ENCODE peak calls at places on chromosomes 11 and 22, in nine cellular contexts. One of them, this sample, is unnamed.

GRCh38 chr11:59658036-59658435 is 10.8 kb downstream of the PATL1 start:
- DNase-seq in Caco-2: no peak
- DNase-seq in A549: no peak
- DNase-seq in bronchial epithelial cell: no peak
- DNase-seq in fibroblast of the aortic adventitia: no peak
- DNase-seq in kidney: no peak
- DNase-seq in foreskin fibroblast: no peak
- DNase-seq in left ventricle myocardium inferior: no peak
- DNase-seq in ovary: no peak
- DNase-seq in this sample: peak

GRCh38 chr11:68798221-68798813 is 43.4 kb downstream of the CPT1A start:
- DNase-seq in left ventricle myocardium inferior: no peak
- DNase-seq in A549: no peak
- DNase-seq in ovary: peak
- DNase-seq in bronchial epithelial cell: no peak
- DNase-seq in Caco-2: no peak
- DNase-seq in kidney: no peak
- DNase-seq in foreskin fibroblast: no peak
- DNase-seq in fibroblast of the aortic adventitia: peak
- DNase-seq in this sample: peak

GRCh38 chr11:26741036-26741435 is 19.2 kb upstream of the SLC5A12 start:
- DNase-seq in left ventricle myocardium inferior: no peak
- DNase-seq in Caco-2: no peak
- DNase-seq in kidney: no peak
- DNase-seq in ovary: no peak
- DNase-seq in foreskin fibroblast: peak
- DNase-seq in bronchial epithelial cell: no peak
- DNase-seq in A549: no peak
- DNase-seq in fibroblast of the aortic adventitia: peak
- DNase-seq in this sample: peak

GRCh38 chr11:42239102-42239501 is 779.6 kb upstream of the LRRC4C start:
- DNase-seq in bronchial epithelial cell: no peak
- DNase-seq in fibroblast of the aortic adventitia: peak
- DNase-seq in Caco-2: no peak
- DNase-seq in A549: no peak
- DNase-seq in ovary: no peak
- DNase-seq in left ventricle myocardium inferior: no peak
- DNase-seq in foreskin fibroblast: no peak
- DNase-seq in kidney: no peak
- DNase-seq in this sample: peak

GRCh38 chr22:38118182-38118581 is 7.7 kb upstream of the BAIAP2L2 start:
- DNase-seq in bronchial epithelial cell: no peak
- DNase-seq in kidney: peak
- DNase-seq in fibroblast of the aortic adventitia: no peak
- DNase-seq in A549: no peak
- DNase-seq in left ventricle myocardium inferior: no peak
- DNase-seq in Caco-2: no peak
- DNase-seq in foreskin fibroblast: no peak
- DNase-seq in ovary: no peak
- DNase-seq in this sample: no peak

GRCh38 chr11:34315006-34315793 is 42.6 kb downstream of the ABTB2 start:
- DNase-seq in left ventricle myocardium inferior: no peak
- DNase-seq in Caco-2: no peak
- DNase-seq in kidney: no peak
- DNase-seq in A549: no peak
- DNase-seq in ovary: no peak
- DNase-seq in foreskin fibroblast: no peak
- DNase-seq in fibroblast of the aortic adventitia: no peak
- DNase-seq in bronchial epithelial cell: no peak
- DNase-seq in this sample: no peak

GRCh38 chr22:22085702-22086500 is 103.3 kb upstream of the TOP3B start:
- DNase-seq in bronchial epithelial cell: peak
- DNase-seq in Caco-2: no peak
- DNase-seq in kidney: no peak
- DNase-seq in fibroblast of the aortic adventitia: no peak
- DNase-seq in left ventricle myocardium inferior: no peak
- DNase-seq in A549: no peak
- DNase-seq in ovary: no peak
- DNase-seq in foreskin fibroblast: peak
- DNase-seq in this sample: peak

GRCh38 chr11:124887667-124888013 is 10.0 kb downstream of the ROBO4 start:
- DNase-seq in left ventricle myocardium inferior: no peak
- DNase-seq in fibroblast of the aortic adventitia: no peak
- DNase-seq in foreskin fibroblast: no peak
- DNase-seq in ovary: peak
- DNase-seq in Caco-2: no peak
- DNase-seq in bronchial epithelial cell: no peak
- DNase-seq in kidney: no peak
- DNase-seq in A549: no peak
- DNase-seq in this sample: no peak

GRCh38 chr11:35334385-35335090 is 84.8 kb downstream of the SLC1A2 start:
- DNase-seq in fibroblast of the aortic adventitia: no peak
- DNase-seq in bronchial epithelial cell: peak
- DNase-seq in Caco-2: no peak
- DNase-seq in A549: no peak
- DNase-seq in ovary: no peak
- DNase-seq in kidney: no peak
- DNase-seq in left ventricle myocardium inferior: no peak
- DNase-seq in foreskin fibroblast: no peak
- DNase-seq in this sample: no peak

GRCh38 chr11:64571410-64572091 is 19.5 kb upstream of the SLC22A12 start:
- DNase-seq in fibroblast of the aortic adventitia: peak
- DNase-seq in bronchial epithelial cell: peak
- DNase-seq in foreskin fibroblast: no peak
- DNase-seq in kidney: no peak
- DNase-seq in Caco-2: no peak
- DNase-seq in ovary: no peak
- DNase-seq in A549: no peak
- DNase-seq in left ventricle myocardium inferior: no peak
- DNase-seq in this sample: peak

GRCh38 chr11:131231317-131231716 is 139.1 kb upstream of the NTM start:
- DNase-seq in bronchial epithelial cell: no peak
- DNase-seq in ovary: no peak
- DNase-seq in fibroblast of the aortic adventitia: no peak
- DNase-seq in A549: no peak
- DNase-seq in left ventricle myocardium inferior: no peak
- DNase-seq in kidney: no peak
- DNase-seq in foreskin fibroblast: no peak
- DNase-seq in Caco-2: no peak
- DNase-seq in this sample: no peak

GRCh38 chr22:40862013-40862412 is at the start of gene DNAJB7:
- DNase-seq in fibroblast of the aortic adventitia: no peak
- DNase-seq in bronchial epithelial cell: no peak
- DNase-seq in foreskin fibroblast: no peak
- DNase-seq in left ventricle myocardium inferior: no peak
- DNase-seq in Caco-2: no peak
- DNase-seq in A549: no peak
- DNase-seq in ovary: no peak
- DNase-seq in kidney: no peak
- DNase-seq in this sample: no peak

GRCh38 chr11:103091441-103091809 is 535 bp downstream of the DCUN1D5 start:
- DNase-seq in ovary: peak
- DNase-seq in bronchial epithelial cell: peak
- DNase-seq in fibroblast of the aortic adventitia: peak
- DNase-seq in left ventricle myocardium inferior: peak
- DNase-seq in A549: peak
- DNase-seq in kidney: peak
- DNase-seq in foreskin fibroblast: no peak
- DNase-seq in Caco-2: peak
- DNase-seq in this sample: peak

GRCh38 chr22:22348127-22348814 is 103.7 kb downstream of the VPREB1 start:
- DNase-seq in Caco-2: no peak
- DNase-seq in ovary: no peak
- DNase-seq in bronchial epithelial cell: peak
- DNase-seq in left ventricle myocardium inferior: no peak
- DNase-seq in fibroblast of the aortic adventitia: no peak
- DNase-seq in kidney: no peak
- DNase-seq in A549: peak
- DNase-seq in foreskin fibroblast: no peak
- DNase-seq in this sample: no peak

GRCh38 chr22:40345801-40346177 is 511 bp upstream of the ADSL start:
- DNase-seq in foreskin fibroblast: no peak
- DNase-seq in ovary: peak
- DNase-seq in bronchial epithelial cell: peak
- DNase-seq in left ventricle myocardium inferior: no peak
- DNase-seq in kidney: peak
- DNase-seq in fibroblast of the aortic adventitia: no peak
- DNase-seq in A549: no peak
- DNase-seq in Caco-2: peak
- DNase-seq in this sample: peak

GRCh38 chr22:40855960-40856512 is 403 bp downstream of the ST13 start:
- DNase-seq in fibroblast of the aortic adventitia: peak
- DNase-seq in foreskin fibroblast: no peak
- DNase-seq in left ventricle myocardium inferior: peak
- DNase-seq in kidney: peak
- DNase-seq in bronchial epithelial cell: peak
- DNase-seq in A549: peak
- DNase-seq in Caco-2: peak
- DNase-seq in ovary: no peak
- DNase-seq in this sample: peak

GRCh38 chr11:105538531-105538930 is 71.3 kb upstream of the GRIA4 start:
- DNase-seq in kidney: no peak
- DNase-seq in bronchial epithelial cell: no peak
- DNase-seq in foreskin fibroblast: peak
- DNase-seq in fibroblast of the aortic adventitia: peak
- DNase-seq in ovary: no peak
- DNase-seq in Caco-2: no peak
- DNase-seq in A549: no peak
- DNase-seq in left ventricle myocardium inferior: no peak
- DNase-seq in this sample: peak

GRCh38 chr11:126080206-126080941 is 17.7 kb upstream of the CDON start:
- DNase-seq in ovary: no peak
- DNase-seq in kidney: no peak
- DNase-seq in left ventricle myocardium inferior: no peak
- DNase-seq in fibroblast of the aortic adventitia: peak
- DNase-seq in Caco-2: no peak
- DNase-seq in bronchial epithelial cell: peak
- DNase-seq in A549: no peak
- DNase-seq in foreskin fibroblast: no peak
- DNase-seq in this sample: peak

GRCh38 chr11:77284476-77285468 is 16.7 kb downstream of the GDPD4 start:
- DNase-seq in bronchial epithelial cell: no peak
- DNase-seq in Caco-2: no peak
- DNase-seq in left ventricle myocardium inferior: no peak
- DNase-seq in kidney: no peak
- DNase-seq in A549: no peak
- DNase-seq in ovary: no peak
- DNase-seq in foreskin fibroblast: no peak
- DNase-seq in fibroblast of the aortic adventitia: no peak
- DNase-seq in this sample: no peak

GRCh38 chr11:11979487-11980117 is 28.8 kb downstream of the DKK3 start:
- DNase-seq in Caco-2: no peak
- DNase-seq in fibroblast of the aortic adventitia: peak
- DNase-seq in ovary: no peak
- DNase-seq in left ventricle myocardium inferior: peak
- DNase-seq in foreskin fibroblast: peak
- DNase-seq in bronchial epithelial cell: peak
- DNase-seq in A549: peak
- DNase-seq in kidney: no peak
- DNase-seq in this sample: peak

GRCh38 chr11:2249191-2249916 is 21.0 kb downstream of the ASCL2 start:
- DNase-seq in ovary: no peak
- DNase-seq in left ventricle myocardium inferior: no peak
- DNase-seq in fibroblast of the aortic adventitia: no peak
- DNase-seq in foreskin fibroblast: no peak
- DNase-seq in Caco-2: no peak
- DNase-seq in bronchial epithelial cell: no peak
- DNase-seq in A549: no peak
- DNase-seq in kidney: peak
- DNase-seq in this sample: no peak

GRCh38 chr11:70068345-70068744 is 9.8 kb upstream of the ANO1 start:
- DNase-seq in bronchial epithelial cell: no peak
- DNase-seq in fibroblast of the aortic adventitia: no peak
- DNase-seq in ovary: no peak
- DNase-seq in kidney: no peak
- DNase-seq in foreskin fibroblast: no peak
- DNase-seq in Caco-2: no peak
- DNase-seq in left ventricle myocardium inferior: no peak
- DNase-seq in A549: no peak
- DNase-seq in this sample: no peak

GRCh38 chr22:46568102-46568809 is 30.8 kb upstream of the CELSR1 start:
- DNase-seq in left ventricle myocardium inferior: peak
- DNase-seq in bronchial epithelial cell: no peak
- DNase-seq in A549: no peak
- DNase-seq in ovary: no peak
- DNase-seq in foreskin fibroblast: no peak
- DNase-seq in Caco-2: peak
- DNase-seq in kidney: peak
- DNase-seq in fibroblast of the aortic adventitia: no peak
- DNase-seq in this sample: no peak
- TF ChIP-seq CTCF in left ventricle myocardium inferior: no peak
- TF ChIP-seq CTCF in bronchial epithelial cell: peak
- TF ChIP-seq CTCF in A549: no peak
- TF ChIP-seq CTCF in ovary: no peak
- TF ChIP-seq CTCF in foreskin fibroblast: no peak
- TF ChIP-seq CTCF in Caco-2: no peak
- TF ChIP-seq CTCF in kidney: no peak
- TF ChIP-seq CTCF in fibroblast of the aortic adventitia: no peak
- TF ChIP-seq CTCF in this sample: no peak

GRCh38 chr11:123590296-123590912 is 64.0 kb downstream of the SCN3B start:
- DNase-seq in left ventricle myocardium inferior: no peak
- DNase-seq in A549: peak
- DNase-seq in bronchial epithelial cell: peak
- DNase-seq in foreskin fibroblast: peak
- DNase-seq in ovary: no peak
- DNase-seq in fibroblast of the aortic adventitia: peak
- DNase-seq in Caco-2: no peak
- DNase-seq in kidney: peak
- DNase-seq in this sample: peak
- H3K4me3 ChIP-seq in left ventricle myocardium inferior: no peak
- H3K4me3 ChIP-seq in A549: peak
- H3K4me3 ChIP-seq in bronchial epithelial cell: no peak
- H3K4me3 ChIP-seq in foreskin fibroblast: no peak
- H3K4me3 ChIP-seq in ovary: no peak
- H3K4me3 ChIP-seq in fibroblast of the aortic adventitia: no peak
- H3K4me3 ChIP-seq in Caco-2: no peak
- H3K4me3 ChIP-seq in kidney: no peak
- H3K4me3 ChIP-seq in this sample: no peak

DNA sequence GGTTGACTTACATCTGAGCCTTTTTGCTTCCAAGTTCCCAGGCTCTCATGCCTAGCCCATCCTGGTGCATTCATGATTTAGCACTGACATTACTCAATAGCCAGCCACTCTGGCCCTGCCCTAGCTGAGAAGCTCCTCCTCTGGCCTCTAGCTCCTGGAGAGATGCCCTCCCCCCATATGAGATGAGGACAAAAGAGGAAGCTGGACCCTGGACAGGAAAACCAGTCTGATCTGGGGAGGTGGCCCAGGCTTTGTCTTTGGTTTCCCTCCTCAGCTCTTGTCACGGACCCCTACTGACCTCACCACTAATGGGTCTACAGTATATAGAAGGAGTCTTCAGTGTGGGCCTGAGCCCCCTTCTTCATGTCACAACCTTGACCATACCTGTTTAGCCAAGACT is 3.0 kb downstream of the RHOG start:
- DNase-seq in bronchial epithelial cell: no peak
- DNase-seq in ovary: no peak
- DNase-seq in fibroblast of the aortic adventitia: no peak
- DNase-seq in kidney: no peak
- DNase-seq in A549: no peak
- DNase-seq in left ventricle myocardium inferior: peak
- DNase-seq in Caco-2: no peak
- DNase-seq in foreskin fibroblast: peak
- DNase-seq in this sample: peak
- TF ChIP-seq CTCF in bronchial epithelial cell: no peak
- TF ChIP-seq CTCF in ovary: no peak
- TF ChIP-seq CTCF in fibroblast of the aortic adventitia: no peak
- TF ChIP-seq CTCF in kidney: no peak
- TF ChIP-seq CTCF in A549: no peak
- TF ChIP-seq CTCF in left ventricle myocardium inferior: no peak
- TF ChIP-seq CTCF in Caco-2: no peak
- TF ChIP-seq CTCF in foreskin fibroblast: no peak
- TF ChIP-seq CTCF in this sample: no peak

GRCh38 chr11:63490551-63491239 is at the start of gene PLAAT5:
- DNase-seq in left ventricle myocardium inferior: peak
- DNase-seq in ovary: peak
- DNase-seq in Caco-2: no peak
- DNase-seq in fibroblast of the aortic adventitia: peak
- DNase-seq in A549: no peak
- DNase-seq in bronchial epithelial cell: no peak
- DNase-seq in foreskin fibroblast: no peak
- DNase-seq in kidney: peak
- DNase-seq in this sample: peak
- H3K4me3 ChIP-seq in left ventricle myocardium inferior: peak
- H3K4me3 ChIP-seq in ovary: peak
- H3K4me3 ChIP-seq in Caco-2: peak
- H3K4me3 ChIP-seq in fibroblast of the aortic adventitia: peak
- H3K4me3 ChIP-seq in A549: no peak
- H3K4me3 ChIP-seq in bronchial epithelial cell: peak
- H3K4me3 ChIP-seq in foreskin fibroblast: peak
- H3K4me3 ChIP-seq in kidney: peak
- H3K4me3 ChIP-seq in this sample: peak